ENCODE peak calls at places on chromosomes 6 and 20, in six cellular contexts. One of them, this sample, is unnamed.

GRCh38 chr6:139753198-139753861 is 378.9 kb upstream of the CITED2 start:
- DNase-seq in ascending aorta: no peak
- DNase-seq in CD8-positive, alpha-beta T cell: no peak
- DNase-seq in AG09309: peak
- DNase-seq in GM23338: peak
- DNase-seq in epithelial cell of esophagus: no peak
- DNase-seq in this sample: no peak

GRCh38 chr20:43983359-43983758 is 68.7 kb downstream of the TOX2 start:
- DNase-seq in AG09309: no peak
- DNase-seq in ascending aorta: no peak
- DNase-seq in CD8-positive, alpha-beta T cell: no peak
- DNase-seq in GM23338: peak
- DNase-seq in epithelial cell of esophagus: no peak
- DNase-seq in this sample: no peak

GRCh38 chr20:57866250-57867106 is 156.7 kb upstream of the PMEPA1 start:
- DNase-seq in GM23338: no peak
- DNase-seq in ascending aorta: no peak
- DNase-seq in epithelial cell of esophagus: peak
- DNase-seq in AG09309: no peak
- DNase-seq in CD8-positive, alpha-beta T cell: no peak
- DNase-seq in this sample: no peak

GRCh38 chr20:12166053-12166717 is 248.5 kb downstream of the BTBD3 start:
- DNase-seq in epithelial cell of esophagus: peak
- DNase-seq in AG09309: peak
- DNase-seq in CD8-positive, alpha-beta T cell: no peak
- DNase-seq in ascending aorta: no peak
- DNase-seq in GM23338: no peak
- DNase-seq in this sample: no peak

GRCh38 chr6:35073211-35073610 is 67.9 kb downstream of the TCP11 start:
- DNase-seq in GM23338: no peak
- DNase-seq in epithelial cell of esophagus: no peak
- DNase-seq in ascending aorta: no peak
- DNase-seq in AG09309: no peak
- DNase-seq in CD8-positive, alpha-beta T cell: no peak
- DNase-seq in this sample: no peak

GRCh38 chr6:149129401-149130077 is 188.0 kb upstream of the TAB2 start:
- DNase-seq in epithelial cell of esophagus: peak
- DNase-seq in CD8-positive, alpha-beta T cell: no peak
- DNase-seq in AG09309: peak
- DNase-seq in GM23338: no peak
- DNase-seq in ascending aorta: no peak
- DNase-seq in this sample: no peak

GRCh38 chr20:49886571-49887203 is 28.6 kb downstream of the SPATA2 start:
- DNase-seq in CD8-positive, alpha-beta T cell: no peak
- DNase-seq in AG09309: no peak
- DNase-seq in epithelial cell of esophagus: no peak
- DNase-seq in ascending aorta: no peak
- DNase-seq in GM23338: no peak
- DNase-seq in this sample: no peak

GRCh38 chr6:15148356-15149058 is 97.4 kb upstream of the JARID2 start:
- DNase-seq in CD8-positive, alpha-beta T cell: no peak
- DNase-seq in GM23338: peak
- DNase-seq in ascending aorta: no peak
- DNase-seq in epithelial cell of esophagus: peak
- DNase-seq in AG09309: peak
- DNase-seq in this sample: no peak

GRCh38 chr6:138529510-138529909 is 30.2 kb upstream of the NHSL1 start:
- DNase-seq in ascending aorta: no peak
- DNase-seq in GM23338: peak
- DNase-seq in epithelial cell of esophagus: no peak
- DNase-seq in AG09309: no peak
- DNase-seq in CD8-positive, alpha-beta T cell: no peak
- DNase-seq in this sample: no peak

GRCh38 chr6:9938801-9939200 is 476.1 kb downstream of the TFAP2A start:
- DNase-seq in AG09309: no peak
- DNase-seq in epithelial cell of esophagus: no peak
- DNase-seq in CD8-positive, alpha-beta T cell: no peak
- DNase-seq in GM23338: no peak
- DNase-seq in ascending aorta: no peak
- DNase-seq in this sample: no peak

GRCh38 chr6:5672581-5673011 is 334.1 kb downstream of the NRN1 start:
- DNase-seq in AG09309: peak
- DNase-seq in CD8-positive, alpha-beta T cell: no peak
- DNase-seq in ascending aorta: no peak
- DNase-seq in GM23338: peak
- DNase-seq in epithelial cell of esophagus: peak
- DNase-seq in this sample: no peak

GRCh38 chr6:166736606-166737005 is 109.6 kb upstream of the RPS6KA2 start:
- DNase-seq in GM23338: no peak
- DNase-seq in AG09309: peak
- DNase-seq in ascending aorta: no peak
- DNase-seq in epithelial cell of esophagus: peak
- DNase-seq in CD8-positive, alpha-beta T cell: no peak
- DNase-seq in this sample: no peak

GRCh38 chr6:38452816-38453215 is 186.9 kb downstream of the BTBD9 start:
- DNase-seq in GM23338: no peak
- DNase-seq in ascending aorta: no peak
- DNase-seq in epithelial cell of esophagus: no peak
- DNase-seq in CD8-positive, alpha-beta T cell: no peak
- DNase-seq in AG09309: no peak
- DNase-seq in this sample: no peak

GRCh38 chr6:141105481-141105880 is 1027.2 kb upstream of the GJE1 start:
- DNase-seq in epithelial cell of esophagus: peak
- DNase-seq in ascending aorta: no peak
- DNase-seq in GM23338: peak
- DNase-seq in AG09309: no peak
- DNase-seq in CD8-positive, alpha-beta T cell: no peak
- DNase-seq in this sample: no peak

GRCh38 chr6:41733707-41734665 is 1.4 kb downstream of the TFEB start:
- DNase-seq in AG09309: no peak
- DNase-seq in epithelial cell of esophagus: peak
- DNase-seq in GM23338: peak
- DNase-seq in CD8-positive, alpha-beta T cell: peak
- DNase-seq in ascending aorta: peak
- DNase-seq in this sample: peak

GRCh38 chr20:21682576-21682975 is 22.9 kb upstream of the PAX1 start:
- DNase-seq in GM23338: no peak
- DNase-seq in CD8-positive, alpha-beta T cell: no peak
- DNase-seq in ascending aorta: no peak
- DNase-seq in epithelial cell of esophagus: no peak
- DNase-seq in AG09309: no peak
- DNase-seq in this sample: no peak

GRCh38 chr20:23178806-23179205 is 92.7 kb upstream of the CD93 start:
- DNase-seq in GM23338: no peak
- DNase-seq in CD8-positive, alpha-beta T cell: no peak
- DNase-seq in ascending aorta: no peak
- DNase-seq in epithelial cell of esophagus: no peak
- DNase-seq in AG09309: no peak
- DNase-seq in this sample: no peak

GRCh38 chr6:94835264-94835663 is 742.1 kb upstream of the MANEA start:
- DNase-seq in CD8-positive, alpha-beta T cell: no peak
- DNase-seq in ascending aorta: no peak
- DNase-seq in GM23338: no peak
- DNase-seq in epithelial cell of esophagus: no peak
- DNase-seq in AG09309: no peak
- DNase-seq in this sample: no peak

GRCh38 chr6:43258180-43258579 is 14.9 kb downstream of the TTBK1 start:
- DNase-seq in CD8-positive, alpha-beta T cell: no peak
- DNase-seq in GM23338: no peak
- DNase-seq in epithelial cell of esophagus: no peak
- DNase-seq in ascending aorta: no peak
- DNase-seq in AG09309: no peak
- DNase-seq in this sample: no peak

DNA sequence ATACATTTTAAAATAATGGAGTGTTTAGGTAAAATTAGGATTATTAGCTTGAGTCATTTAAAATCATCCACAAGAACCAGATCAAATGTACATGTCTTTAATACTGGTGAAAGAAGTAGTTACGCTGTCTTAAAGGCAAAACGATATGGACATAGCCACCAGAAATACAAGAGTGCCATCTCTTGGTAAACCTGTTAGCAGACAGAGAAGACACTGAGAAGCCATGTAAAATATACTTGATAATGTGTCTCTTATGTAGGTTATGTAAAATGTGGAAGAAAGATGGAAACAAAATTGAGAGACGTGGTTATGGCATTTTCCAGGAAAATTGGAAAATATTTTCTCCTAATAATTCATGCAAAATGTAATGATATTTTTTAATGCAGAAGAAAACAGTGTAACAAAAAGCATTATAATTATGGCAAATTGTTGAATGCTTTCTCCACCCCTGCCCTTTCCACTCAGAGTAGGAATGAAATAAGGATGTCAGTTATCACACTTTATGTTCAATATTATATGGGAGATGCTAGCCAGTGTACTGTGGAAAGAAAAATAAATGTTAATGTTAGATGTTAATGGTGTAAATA is 12.2 kb upstream of the SLC17A2 start:
- DNase-seq in ascending aorta: no peak
- DNase-seq in AG09309: peak
- DNase-seq in CD8-positive, alpha-beta T cell: no peak
- DNase-seq in epithelial cell of esophagus: peak
- DNase-seq in GM23338: peak
- DNase-seq in this sample: no peak
- TF ChIP-seq CTCF in ascending aorta: peak
- TF ChIP-seq CTCF in AG09309: peak
- TF ChIP-seq CTCF in CD8-positive, alpha-beta T cell: peak
- TF ChIP-seq CTCF in epithelial cell of esophagus: peak
- TF ChIP-seq CTCF in GM23338: peak
- TF ChIP-seq CTCF in this sample: peak

DNA sequence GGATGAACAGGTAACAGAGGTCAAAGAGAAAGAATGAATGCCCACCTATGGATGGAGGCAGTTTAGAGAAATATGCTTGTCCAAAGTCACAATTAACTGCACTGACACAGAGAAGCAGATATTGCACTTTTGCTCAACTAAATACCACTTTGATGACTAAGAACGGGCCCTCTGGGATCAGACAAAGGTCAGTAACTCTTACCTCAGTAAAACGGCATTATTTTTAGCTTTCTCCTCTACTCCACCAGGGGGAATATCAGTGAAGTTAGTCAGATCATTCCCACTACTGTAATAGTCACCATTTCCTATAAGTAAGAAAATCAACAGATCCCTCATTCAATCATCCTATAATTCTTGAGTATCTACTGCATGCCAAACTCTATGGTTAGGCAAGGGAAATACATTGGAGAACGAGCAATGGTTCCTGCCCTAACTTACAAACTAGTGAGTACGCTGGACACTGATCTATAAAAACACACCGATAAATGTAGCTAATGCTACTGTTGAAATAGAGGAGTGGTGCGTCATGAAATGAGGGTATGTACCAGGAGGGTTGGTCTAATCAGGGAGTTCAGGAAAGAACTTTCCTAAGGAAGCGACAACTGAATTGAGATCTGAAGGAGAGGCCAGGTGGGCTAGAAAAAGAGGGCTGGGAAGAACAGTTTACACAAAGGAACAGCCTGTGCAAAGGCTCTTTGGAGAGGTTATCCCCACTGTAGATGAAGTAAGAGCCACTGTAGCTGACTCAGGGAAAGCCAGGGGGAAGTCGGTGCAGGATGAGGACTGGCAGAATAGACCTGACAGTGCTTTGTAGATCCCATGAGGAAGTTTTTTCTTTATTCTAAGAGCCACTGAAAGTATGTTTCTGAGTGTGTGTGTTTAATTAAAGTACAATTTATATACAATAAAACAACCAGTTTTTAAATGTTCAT is 9.2 kb downstream of the ECI2 start:
- DNase-seq in CD8-positive, alpha-beta T cell: no peak
- DNase-seq in epithelial cell of esophagus: peak
- DNase-seq in GM23338: peak
- DNase-seq in ascending aorta: no peak
- DNase-seq in AG09309: peak
- DNase-seq in this sample: no peak
- TF ChIP-seq CTCF in CD8-positive, alpha-beta T cell: no peak
- TF ChIP-seq CTCF in epithelial cell of esophagus: no peak
- TF ChIP-seq CTCF in GM23338: no peak
- TF ChIP-seq CTCF in ascending aorta: peak
- TF ChIP-seq CTCF in AG09309: peak
- TF ChIP-seq CTCF in this sample: peak

GRCh38 chr20:37251836-37252477 is 9.7 kb downstream of the GHRH start:
- DNase-seq in ascending aorta: no peak
- DNase-seq in epithelial cell of esophagus: no peak
- DNase-seq in CD8-positive, alpha-beta T cell: no peak
- DNase-seq in AG09309: no peak
- DNase-seq in GM23338: peak
- DNase-seq in this sample: no peak
- TF ChIP-seq CTCF in ascending aorta: no peak
- TF ChIP-seq CTCF in epithelial cell of esophagus: no peak
- TF ChIP-seq CTCF in CD8-positive, alpha-beta T cell: no peak
- TF ChIP-seq CTCF in AG09309: no peak
- TF ChIP-seq CTCF in GM23338: no peak
- TF ChIP-seq CTCF in this sample: no peak

GRCh38 chr20:16241911-16242310 is 331.3 kb downstream of the KIF16B start:
- DNase-seq in epithelial cell of esophagus: peak
- DNase-seq in GM23338: no peak
- DNase-seq in ascending aorta: no peak
- DNase-seq in CD8-positive, alpha-beta T cell: no peak
- DNase-seq in AG09309: no peak
- DNase-seq in this sample: no peak
- TF ChIP-seq CTCF in epithelial cell of esophagus: no peak
- TF ChIP-seq CTCF in GM23338: no peak
- TF ChIP-seq CTCF in ascending aorta: no peak
- TF ChIP-seq CTCF in CD8-positive, alpha-beta T cell: no peak
- TF ChIP-seq CTCF in AG09309: no peak
- TF ChIP-seq CTCF in this sample: peak

DNA sequence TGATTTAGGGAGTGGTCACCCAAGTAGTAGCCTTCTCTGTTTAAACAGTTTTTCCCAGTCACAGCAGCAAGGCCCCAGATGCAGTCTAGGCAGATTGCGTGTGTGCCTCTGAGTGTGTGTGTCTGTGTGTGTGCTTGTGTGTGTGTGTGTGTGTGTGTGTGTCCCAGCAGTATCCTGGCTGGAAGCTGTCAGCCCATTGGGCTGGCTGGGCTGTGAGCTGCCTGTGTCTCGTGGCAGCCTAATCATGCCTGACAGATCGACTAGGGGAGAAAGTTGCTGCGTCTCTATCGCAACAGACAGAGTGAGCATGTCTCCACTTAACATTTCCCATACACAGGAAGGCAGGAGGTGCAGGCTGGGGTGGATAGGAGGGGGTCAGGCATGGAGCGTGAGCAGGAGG is 42.9 kb upstream of the LRFN2 start:
- DNase-seq in ascending aorta: no peak
- DNase-seq in AG09309: no peak
- DNase-seq in epithelial cell of esophagus: no peak
- DNase-seq in CD8-positive, alpha-beta T cell: no peak
- DNase-seq in GM23338: no peak
- DNase-seq in this sample: no peak
- TF ChIP-seq CTCF in ascending aorta: no peak
- TF ChIP-seq CTCF in AG09309: no peak
- TF ChIP-seq CTCF in epithelial cell of esophagus: no peak
- TF ChIP-seq CTCF in CD8-positive, alpha-beta T cell: no peak
- TF ChIP-seq CTCF in GM23338: no peak
- TF ChIP-seq CTCF in this sample: no peak

GRCh38 chr6:17907467-17908229 is 79.8 kb downstream of the KIF13A start:
- DNase-seq in AG09309: peak
- DNase-seq in ascending aorta: peak
- DNase-seq in CD8-positive, alpha-beta T cell: no peak
- DNase-seq in epithelial cell of esophagus: peak
- DNase-seq in GM23338: no peak
- DNase-seq in this sample: no peak
- TF ChIP-seq CTCF in AG09309: peak
- TF ChIP-seq CTCF in ascending aorta: no peak
- TF ChIP-seq CTCF in CD8-positive, alpha-beta T cell: no peak
- TF ChIP-seq CTCF in epithelial cell of esophagus: peak
- TF ChIP-seq CTCF in GM23338: no peak
- TF ChIP-seq CTCF in this sample: no peak

GRCh38 chr6:29917843-29918242 is 24.5 kb upstream of the HLA-A start:
- DNase-seq in AG09309: no peak
- DNase-seq in GM23338: peak
- DNase-seq in CD8-positive, alpha-beta T cell: no peak
- DNase-seq in epithelial cell of esophagus: no peak
- DNase-seq in ascending aorta: no peak
- DNase-seq in this sample: no peak
- TF ChIP-seq CTCF in AG09309: no peak
- TF ChIP-seq CTCF in GM23338: no peak
- TF ChIP-seq CTCF in CD8-positive, alpha-beta T cell: no peak
- TF ChIP-seq CTCF in epithelial cell of esophagus: no peak
- TF ChIP-seq CTCF in ascending aorta: no peak
- TF ChIP-seq CTCF in this sample: no peak